ENCODE peak calls at places on chromosome 2, in five cellular contexts. D, U, X, W and B are unnamed samples.

GRCh38 chr2:226615891-226616290 is 183.7 kb downstream of the IRS1 start:
- DNase-seq in D (no peak), U (no peak), X (no peak), W (no peak), B (no peak)

GRCh38 chr2:232781765-232782164 is 5.4 kb upstream of the KCNJ13 start:
- DNase-seq in D (no peak), U (no peak), X (no peak), W (peak), B (no peak)

GRCh38 chr2:120889936-120890335 is 154.3 kb downstream of the GLI2 start:
- DNase-seq in D (no peak), U (no peak), X (no peak), W (no peak), B (no peak)

GRCh38 chr2:204505946-204506345 is 39.3 kb upstream of the PARD3B start:
- DNase-seq in D (no peak), U (no peak), X (no peak), W (peak), B (no peak)

GRCh38 chr2:98914713-98915580 is 21.1 kb downstream of the CRACDL start:
- DNase-seq in D (no peak), U (no peak), X (no peak), W (no peak), B (peak)

GRCh38 chr2:43623052-43623451 is 14.0 kb upstream of the PLEKHH2 start:
- DNase-seq in D (no peak), U (no peak), X (no peak), W (peak), B (no peak)

GRCh38 chr2:48651127-48651526 is 33.5 kb downstream of the GTF2A1L start:
- DNase-seq in D (no peak), U (no peak), X (no peak), W (peak), B (no peak)

GRCh38 chr2:203018181-203018580 is 3.5 kb downstream of the NBEAL1 start:
- DNase-seq in D (no peak), U (no peak), X (no peak), W (peak), B (no peak)

GRCh38 chr2:41378420-41378819 is 669.4 kb upstream of the PKDCC start:
- DNase-seq in D (no peak), U (no peak), X (no peak), W (no peak), B (no peak)

GRCh38 chr2:20149703-20150030 is 75.3 kb downstream of the SDC1 start:
- DNase-seq in D (no peak), U (no peak), X (no peak), W (no peak), B (peak)

GRCh38 chr2:120344214-120344990 is 1.5 kb upstream of the INHBB start:
- DNase-seq in D (no peak), U (no peak), X (no peak), W (peak), B (peak)

GRCh38 chr2:226798422-226799210 is 1.0 kb downstream of the IRS1 start:
- DNase-seq in D (peak), U (peak), X (peak), W (peak), B (peak)

GRCh38 chr2:119158563-119159347 is at the start of gene C1QL2:
- DNase-seq in D (peak), U (no peak), X (no peak), W (no peak), B (no peak)

GRCh38 chr2:60385648-60386047 is 167.8 kb downstream of the BCL11A start:
- DNase-seq in D (no peak), U (no peak), X (no peak), W (no peak), B (no peak)

GRCh38 chr2:152320166-152320565 is 14.8 kb upstream of the FMNL2 start:
- DNase-seq in D (no peak), U (no peak), X (no peak), W (no peak), B (no peak)

GRCh38 chr2:81513328-81513727 is 1208.8 kb upstream of the LRRTM1 start:
- DNase-seq in D (no peak), U (no peak), X (no peak), W (no peak), B (no peak)

GRCh38 chr2:34252111-34252510 is 653.0 kb upstream of the FAM98A start:
- DNase-seq in D (no peak), U (no peak), X (no peak), W (no peak), B (no peak)

GRCh38 chr2:110957267-110957666 is 163.4 kb upstream of the BCL2L11 start:
- DNase-seq in D (no peak), U (no peak), X (no peak), W (no peak), B (no peak)

GRCh38 chr2:118755362-118755761 is 92.1 kb downstream of the EN1 start:
- DNase-seq in D (no peak), U (no peak), X (no peak), W (no peak), B (no peak)

GRCh38 chr2:169090133-169090820 is 20.9 kb downstream of the DHRS9 start:
- DNase-seq in D (no peak), U (no peak), X (no peak), W (no peak), B (no peak)

GRCh38 chr2:455046-455705 is 167.3 kb upstream of the ALKAL2 start:
- DNase-seq in D (no peak), U (no peak), X (no peak), W (no peak), B (no peak)

GRCh38 chr2:217801115-217801531 is 201.7 kb downstream of the TNS1 start:
- DNase-seq in D (no peak), U (peak), X (no peak), W (no peak), B (no peak)

GRCh38 chr2:219645631-219646527 is 18.4 kb downstream of the SLC4A3 start:
- DNase-seq in D (peak), U (peak), X (no peak), W (peak), B (peak)